ENCODE peak calls at places on chromosomes 11 and 22, in five cellular contexts. U is heart right ventricle; N is spleen; I is activated CD8-positive, alpha-beta T cell treated with anti-CD3 and anti-CD28 coated beads for 36 hours; T is fibroblast of the aortic adventitia. S is an unnamed sample.

GRCh38 chr11:64885367-64886286 is 7.2 kb upstream of the EHD1 start:
- DNase-seq in U (no peak), N (peak; percentile 73), I (peak; percentile 67), T (peak; percentile 82), S (no peak)

GRCh38 chr22:30445438-30445936 is 19.9 kb downstream of the MTFP1 start:
- DNase-seq in U (no peak), N (no peak), I (no peak), T (no peak), S (no peak)

GRCh38 chr11:100624346-100624745 is 62.7 kb upstream of the ARHGAP42 start:
- DNase-seq in U (no peak), N (no peak), I (no peak), T (no peak), S (no peak)

GRCh38 chr11:119584193-119585037 is 144.6 kb downstream of the NECTIN1 start:
- DNase-seq in U (peak; percentile 28), N (no peak), I (peak; percentile 17), T (peak; percentile 80), S (peak; percentile 89)

GRCh38 chr11:79623375-79623774 is 182.5 kb upstream of the TENM4 start:
- DNase-seq in U (no peak), N (no peak), I (no peak), T (no peak), S (no peak)

GRCh38 chr11:123065634-123066033 is 3.7 kb upstream of the HSPA8 start:
- DNase-seq in U (no peak), N (no peak), I (no peak), T (peak; percentile 76), S (no peak)

GRCh38 chr11:9264381-9265210 is 554 bp downstream of the DENND5A start:
- DNase-seq in U (peak; percentile 47), N (peak; percentile 89), I (peak; percentile 71), T (peak; percentile 89), S (peak; percentile 65)

GRCh38 chr22:45055936-45056335 is 46.1 kb upstream of the PHF21B start:
- DNase-seq in U (no peak), N (no peak), I (no peak), T (no peak), S (no peak)

GRCh38 chr22:36644333-36644757 is 59.2 kb downstream of the CACNG2 start:
- DNase-seq in U (no peak), N (no peak), I (peak; percentile 45), T (peak; percentile 97), S (no peak)

GRCh38 chr11:122439911-122440782 is 215.4 kb upstream of the UBASH3B start:
- DNase-seq in U (peak; percentile 50), N (no peak), I (no peak), T (peak; percentile 47), S (no peak)

GRCh38 chr11:113806403-113806802 is 26.8 kb downstream of the CLDN25 start:
- DNase-seq in U (no peak), N (no peak), I (peak; percentile 17), T (peak; percentile 13), S (no peak)
- TF ChIP-seq CTCF in U (no peak), N (peak; percentile 30), I (no peak), T (peak; percentile 37), S (peak; percentile 72)

GRCh38 chr11:104161751-104162450 is 2.0 kb downstream of the PDGFD start:
- DNase-seq in U (no peak), N (no peak), I (no peak), T (peak; percentile 35), S (no peak)

GRCh38 chr11:104165014-104165413 is 1.1 kb upstream of the PDGFD start:
- DNase-seq in U (no peak), N (peak; percentile 33), I (no peak), T (no peak), S (no peak)

GRCh38 chr11:104159356-104159755 is 4.6 kb downstream of the PDGFD start:
- DNase-seq in U (no peak), N (no peak), I (no peak), T (no peak), S (no peak)

GRCh38 chr11:104163100-104164027 is 583 bp downstream of the PDGFD start:
- DNase-seq in U (peak; percentile 30), N (peak; percentile 56), I (no peak), T (peak; percentile 55), S (no peak)

DNA sequence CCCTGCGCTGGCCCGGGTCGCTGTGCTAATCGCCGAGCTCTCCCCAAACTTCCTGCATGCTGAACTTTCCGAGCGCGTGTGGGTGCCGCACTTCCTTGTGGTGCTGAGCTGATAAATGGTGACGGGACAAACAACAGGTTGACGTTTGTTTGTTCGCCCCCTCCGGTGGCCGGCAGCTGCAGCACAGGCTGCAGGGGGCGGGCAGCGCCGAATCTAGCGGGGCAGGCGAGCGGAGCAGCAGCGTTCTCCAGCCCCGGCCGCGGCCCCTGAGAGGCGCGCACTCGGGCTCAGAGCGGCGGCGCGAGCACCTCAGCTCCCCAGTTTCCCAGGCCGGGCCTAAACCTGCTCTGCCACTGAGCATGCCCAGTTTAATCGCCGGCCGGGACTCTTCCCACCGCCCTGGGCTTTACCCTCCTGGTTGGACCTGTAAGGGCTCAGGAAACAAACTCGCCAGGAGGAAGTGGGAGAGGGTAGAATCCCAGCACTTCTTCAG is at the start of gene PDGFD:
- DNase-seq in U (peak; percentile 65), N (peak; percentile 88), I (peak; percentile 46), T (peak; percentile 78), S (peak; percentile 67)
- TF ChIP-seq CTCF in U (peak; percentile 30), N (no peak), I (no peak), T (peak; percentile 58), S (peak; percentile 66)

GRCh38 chr11:13462311-13462927 is 603 bp downstream of the BTBD10 start:
- DNase-seq in U (peak; percentile 59), N (no peak), I (peak; percentile 69), T (peak; percentile 31), S (no peak)
- TF ChIP-seq CTCF in U (no peak), N (no peak), I (no peak), T (no peak), S (no peak)

GRCh38 chr11:35893796-35894475 is 49.9 kb upstream of the LDLRAD3 start:
- DNase-seq in U (no peak), N (no peak), I (no peak), T (no peak), S (no peak)
- TF ChIP-seq CTCF in U (no peak), N (no peak), I (no peak), T (no peak), S (no peak)